ENCODE peak calls at places on chromosomes 4 and X, in eight cellular contexts. G is H4; N is fibroblast of mammary gland; C is NCI-H2081; E is cardiac fibroblast; Z is mesothelial cell of epicardium; S is hypothalamus; I is stimulated activated CD8-positive, alpha-beta memory T cell treated with anti-CD3 and anti-CD28 coated beads, Interleukin-4, amount 100 ng/mL, for 24 hours. R is an unnamed sample.
A peak's percentile ranks its signal among the peaks of the same experiment; 100 is the strongest.

GRCh38 chrX:134603806-134604700 is 54.2 kb downstream of the PLAC1 start:
- DNase-seq in G (peak; percentile 39), N (peak; percentile 95), C (no peak), E (peak; percentile 91), Z (no peak), S (no peak), I (no peak), R (peak; percentile 78)

GRCh38 chr4:159160242-159160641 is 57.4 kb downstream of the RAPGEF2 start:
- DNase-seq in G (no peak), N (peak; percentile 38), C (no peak), E (no peak), Z (no peak), S (no peak), I (no peak), R (no peak)

GRCh38 chr4:85928775-85929585 is 430.9 kb downstream of the MAPK10 start:
- DNase-seq in G (no peak), N (peak; percentile 60), C (no peak), E (peak; percentile 27), Z (no peak), S (no peak), I (no peak), R (no peak)

GRCh38 chrX:39953027-39953426 is 144.7 kb downstream of the BCOR start:
- DNase-seq in G (no peak), N (no peak), C (peak; percentile 28), E (no peak), Z (no peak), S (no peak), I (no peak), R (no peak)

GRCh38 chrX:38999967-39000745 is 198.9 kb downstream of the MID1IP1 start:
- DNase-seq in G (peak; percentile 58), N (peak; percentile 56), C (no peak), E (no peak), Z (no peak), S (no peak), I (no peak), R (peak; percentile 28)

GRCh38 chr4:124105212-124105611 is 607.3 kb downstream of the ANKRD50 start:
- DNase-seq in G (peak; percentile 38), N (peak; percentile 64), C (no peak), E (peak; percentile 20), Z (no peak), S (no peak), I (no peak), R (peak; percentile 7)

GRCh38 chr4:78779280-78779679 is 3.1 kb downstream of the BMP2K start:
- DNase-seq in G (no peak), N (peak; percentile 42), C (no peak), E (no peak), Z (no peak), S (no peak), I (no peak), R (no peak)

GRCh38 chr4:51853027-51853682 is 10.2 kb downstream of the DCUN1D4 start:
- DNase-seq in G (no peak), N (no peak), C (no peak), E (no peak), Z (no peak), S (no peak), I (no peak), R (peak; percentile 60)

GRCh38 chrX:1196436-1196835 is 16.0 kb downstream of the CRLF2 start:
- DNase-seq in G (no peak), N (no peak), C (no peak), E (no peak), Z (no peak), S (no peak), I (no peak), R (no peak)

GRCh38 chr4:134202557-134202956 is 968 bp upstream of the PABPC4L start:
- DNase-seq in G (peak; percentile 61), N (peak; percentile 8), C (peak; percentile 11), E (peak; percentile 7), Z (no peak), S (no peak), I (no peak), R (no peak)

GRCh38 chr4:82519776-82520175 is 42.0 kb downstream of the TMEM150C start:
- DNase-seq in G (no peak), N (peak; percentile 10), C (no peak), E (peak; percentile 51), Z (no peak), S (no peak), I (no peak), R (no peak)

GRCh38 chrX:103063191-103063845 is 653 bp downstream of the BEX1 start:
- DNase-seq in G (peak; percentile 38), N (peak; percentile 30), C (peak; percentile 74), E (peak; percentile 34), Z (no peak), S (peak; percentile 6), I (no peak), R (peak; percentile 74)

GRCh38 chrX:31217111-31217510 is 145.3 kb upstream of the FTHL17 start:
- DNase-seq in G (no peak), N (no peak), C (no peak), E (no peak), Z (no peak), S (no peak), I (no peak), R (no peak)